ENCODE peak calls at places on chromosomes 3 and 15, in eight cellular contexts. One of them, this sample, is unnamed.
A peak's percentile ranks its signal among the peaks of the same experiment; 100 is the strongest.

GRCh38 chr3:170346481-170347125 is 10.9 kb upstream of the SKIL start:
- DNase-seq in AG09309: no peak
- DNase-seq in A549: peak; percentile 59
- DNase-seq in occipital lobe: no peak
- DNase-seq in heart right ventricle: no peak
- DNase-seq in left lobe of liver: no peak
- DNase-seq in RWPE1: peak; percentile 58
- DNase-seq in stimulated activated effector memory CD8-positive, alpha-beta T cell treated with anti-CD3 and anti-CD28 coated beads, Interleukin-12 subunit alpha, Interleukin-12 subunit beta, amount 100 ng/mL, for 72 hours: no peak
- DNase-seq in this sample: no peak

GRCh38 chr15:44775923-44776322 is 39.6 kb downstream of the TRIM69 start:
- DNase-seq in stimulated activated effector memory CD8-positive, alpha-beta T cell treated with anti-CD3 and anti-CD28 coated beads, Interleukin-12 subunit alpha, Interleukin-12 subunit beta, amount 100 ng/mL, for 72 hours: no peak
- DNase-seq in AG09309: no peak
- DNase-seq in A549: no peak
- DNase-seq in left lobe of liver: no peak
- DNase-seq in RWPE1: peak; percentile 18
- DNase-seq in occipital lobe: peak; percentile 35
- DNase-seq in heart right ventricle: no peak
- DNase-seq in this sample: no peak

GRCh38 chr3:48232232-48232631 is 8.7 kb upstream of the ZNF589 start:
- DNase-seq in heart right ventricle: no peak
- DNase-seq in stimulated activated effector memory CD8-positive, alpha-beta T cell treated with anti-CD3 and anti-CD28 coated beads, Interleukin-12 subunit alpha, Interleukin-12 subunit beta, amount 100 ng/mL, for 72 hours: no peak
- DNase-seq in left lobe of liver: no peak
- DNase-seq in A549: no peak
- DNase-seq in AG09309: no peak
- DNase-seq in RWPE1: no peak
- DNase-seq in occipital lobe: no peak
- DNase-seq in this sample: no peak

GRCh38 chr3:181086011-181086410 is 96.5 kb upstream of the DNAJC19 start:
- DNase-seq in A549: no peak
- DNase-seq in occipital lobe: no peak
- DNase-seq in left lobe of liver: no peak
- DNase-seq in RWPE1: no peak
- DNase-seq in AG09309: no peak
- DNase-seq in stimulated activated effector memory CD8-positive, alpha-beta T cell treated with anti-CD3 and anti-CD28 coated beads, Interleukin-12 subunit alpha, Interleukin-12 subunit beta, amount 100 ng/mL, for 72 hours: no peak
- DNase-seq in heart right ventricle: no peak
- DNase-seq in this sample: no peak

GRCh38 chr15:92393287-92393993 is at the start of gene ST8SIA2:
- DNase-seq in stimulated activated effector memory CD8-positive, alpha-beta T cell treated with anti-CD3 and anti-CD28 coated beads, Interleukin-12 subunit alpha, Interleukin-12 subunit beta, amount 100 ng/mL, for 72 hours: no peak
- DNase-seq in AG09309: no peak
- DNase-seq in RWPE1: peak; percentile 38
- DNase-seq in A549: no peak
- DNase-seq in left lobe of liver: no peak
- DNase-seq in heart right ventricle: peak; percentile 40
- DNase-seq in occipital lobe: no peak
- DNase-seq in this sample: no peak

GRCh38 chr15:90062023-90062728 is 40.1 kb downstream of the IDH2 start:
- DNase-seq in heart right ventricle: peak; percentile 52
- DNase-seq in occipital lobe: no peak
- DNase-seq in stimulated activated effector memory CD8-positive, alpha-beta T cell treated with anti-CD3 and anti-CD28 coated beads, Interleukin-12 subunit alpha, Interleukin-12 subunit beta, amount 100 ng/mL, for 72 hours: no peak
- DNase-seq in RWPE1: peak; percentile 75
- DNase-seq in left lobe of liver: peak; percentile 51
- DNase-seq in A549: no peak
- DNase-seq in AG09309: no peak
- DNase-seq in this sample: peak; percentile 63

GRCh38 chr3:44984335-44984734 is 8.3 kb downstream of the EXOSC7 start:
- DNase-seq in AG09309: no peak
- DNase-seq in A549: no peak
- DNase-seq in left lobe of liver: no peak
- DNase-seq in stimulated activated effector memory CD8-positive, alpha-beta T cell treated with anti-CD3 and anti-CD28 coated beads, Interleukin-12 subunit alpha, Interleukin-12 subunit beta, amount 100 ng/mL, for 72 hours: no peak
- DNase-seq in heart right ventricle: no peak
- DNase-seq in occipital lobe: no peak
- DNase-seq in RWPE1: no peak
- DNase-seq in this sample: no peak

GRCh38 chr15:85374831-85375230 is 5.6 kb upstream of the AKAP13 start:
- DNase-seq in left lobe of liver: no peak
- DNase-seq in stimulated activated effector memory CD8-positive, alpha-beta T cell treated with anti-CD3 and anti-CD28 coated beads, Interleukin-12 subunit alpha, Interleukin-12 subunit beta, amount 100 ng/mL, for 72 hours: no peak
- DNase-seq in heart right ventricle: no peak
- DNase-seq in A549: no peak
- DNase-seq in occipital lobe: no peak
- DNase-seq in AG09309: no peak
- DNase-seq in RWPE1: no peak
- DNase-seq in this sample: no peak

GRCh38 chr3:154904328-154904727 is 175.8 kb upstream of the MME start:
- DNase-seq in heart right ventricle: no peak
- DNase-seq in left lobe of liver: no peak
- DNase-seq in occipital lobe: no peak
- DNase-seq in A549: no peak
- DNase-seq in stimulated activated effector memory CD8-positive, alpha-beta T cell treated with anti-CD3 and anti-CD28 coated beads, Interleukin-12 subunit alpha, Interleukin-12 subunit beta, amount 100 ng/mL, for 72 hours: no peak
- DNase-seq in AG09309: no peak
- DNase-seq in RWPE1: peak; percentile 5
- DNase-seq in this sample: no peak

GRCh38 chr3:24111711-24112110 is 166.6 kb downstream of the NR1D2 start:
- DNase-seq in occipital lobe: no peak
- DNase-seq in A549: no peak
- DNase-seq in left lobe of liver: no peak
- DNase-seq in stimulated activated effector memory CD8-positive, alpha-beta T cell treated with anti-CD3 and anti-CD28 coated beads, Interleukin-12 subunit alpha, Interleukin-12 subunit beta, amount 100 ng/mL, for 72 hours: no peak
- DNase-seq in AG09309: no peak
- DNase-seq in heart right ventricle: no peak
- DNase-seq in RWPE1: no peak
- DNase-seq in this sample: no peak

GRCh38 chr3:197490098-197490497 is 65.7 kb downstream of the BDH1 start:
- DNase-seq in AG09309: no peak
- DNase-seq in left lobe of liver: no peak
- DNase-seq in heart right ventricle: no peak
- DNase-seq in A549: peak; percentile 56
- DNase-seq in occipital lobe: no peak
- DNase-seq in RWPE1: peak; percentile 81
- DNase-seq in stimulated activated effector memory CD8-positive, alpha-beta T cell treated with anti-CD3 and anti-CD28 coated beads, Interleukin-12 subunit alpha, Interleukin-12 subunit beta, amount 100 ng/mL, for 72 hours: no peak
- DNase-seq in this sample: no peak

GRCh38 chr15:72982750-72983149 is 69.5 kb upstream of the NEO1 start:
- DNase-seq in RWPE1: no peak
- DNase-seq in AG09309: no peak
- DNase-seq in occipital lobe: no peak
- DNase-seq in A549: no peak
- DNase-seq in heart right ventricle: no peak
- DNase-seq in stimulated activated effector memory CD8-positive, alpha-beta T cell treated with anti-CD3 and anti-CD28 coated beads, Interleukin-12 subunit alpha, Interleukin-12 subunit beta, amount 100 ng/mL, for 72 hours: no peak
- DNase-seq in left lobe of liver: no peak
- DNase-seq in this sample: no peak

GRCh38 chr3:140242818-140243276 is 307.9 kb downstream of the CLSTN2 start:
- DNase-seq in A549: no peak
- DNase-seq in heart right ventricle: no peak
- DNase-seq in stimulated activated effector memory CD8-positive, alpha-beta T cell treated with anti-CD3 and anti-CD28 coated beads, Interleukin-12 subunit alpha, Interleukin-12 subunit beta, amount 100 ng/mL, for 72 hours: no peak
- DNase-seq in left lobe of liver: no peak
- DNase-seq in occipital lobe: peak; percentile 42
- DNase-seq in RWPE1: peak; percentile 13
- DNase-seq in AG09309: no peak
- DNase-seq in this sample: no peak

GRCh38 chr3:40877651-40878463 is 321.4 kb upstream of the CTNNB1 start:
- DNase-seq in A549: no peak
- DNase-seq in stimulated activated effector memory CD8-positive, alpha-beta T cell treated with anti-CD3 and anti-CD28 coated beads, Interleukin-12 subunit alpha, Interleukin-12 subunit beta, amount 100 ng/mL, for 72 hours: no peak
- DNase-seq in RWPE1: peak; percentile 21
- DNase-seq in occipital lobe: peak; percentile 43
- DNase-seq in AG09309: no peak
- DNase-seq in left lobe of liver: peak; percentile 78
- DNase-seq in heart right ventricle: peak; percentile 69
- DNase-seq in this sample: peak; percentile 77

GRCh38 chr3:156674046-156674910 is at the start of gene TIPARP:
- DNase-seq in AG09309: peak; percentile 86
- DNase-seq in RWPE1: peak; percentile 95
- DNase-seq in stimulated activated effector memory CD8-positive, alpha-beta T cell treated with anti-CD3 and anti-CD28 coated beads, Interleukin-12 subunit alpha, Interleukin-12 subunit beta, amount 100 ng/mL, for 72 hours: peak; percentile 100
- DNase-seq in heart right ventricle: peak; percentile 100
- DNase-seq in occipital lobe: peak; percentile 97
- DNase-seq in left lobe of liver: peak; percentile 100
- DNase-seq in A549: peak; percentile 85
- DNase-seq in this sample: peak; percentile 100

GRCh38 chr3:45776611-45777010 is 19.7 kb downstream of the SLC6A20 start:
- DNase-seq in occipital lobe: no peak
- DNase-seq in stimulated activated effector memory CD8-positive, alpha-beta T cell treated with anti-CD3 and anti-CD28 coated beads, Interleukin-12 subunit alpha, Interleukin-12 subunit beta, amount 100 ng/mL, for 72 hours: no peak
- DNase-seq in RWPE1: no peak
- DNase-seq in heart right ventricle: no peak
- DNase-seq in A549: no peak
- DNase-seq in left lobe of liver: peak; percentile 55
- DNase-seq in AG09309: no peak
- DNase-seq in this sample: no peak

GRCh38 chr3:193816656-193817311 is 223.8 kb downstream of the OPA1 start:
- DNase-seq in stimulated activated effector memory CD8-positive, alpha-beta T cell treated with anti-CD3 and anti-CD28 coated beads, Interleukin-12 subunit alpha, Interleukin-12 subunit beta, amount 100 ng/mL, for 72 hours: no peak
- DNase-seq in left lobe of liver: peak; percentile 59
- DNase-seq in AG09309: no peak
- DNase-seq in RWPE1: no peak
- DNase-seq in A549: no peak
- DNase-seq in heart right ventricle: peak; percentile 82
- DNase-seq in occipital lobe: peak; percentile 19
- DNase-seq in this sample: peak; percentile 89

GRCh38 chr3:124281453-124282316 is 289.8 kb upstream of the ROPN1 start:
- DNase-seq in heart right ventricle: no peak
- DNase-seq in RWPE1: peak; percentile 30
- DNase-seq in left lobe of liver: no peak
- DNase-seq in occipital lobe: no peak
- DNase-seq in stimulated activated effector memory CD8-positive, alpha-beta T cell treated with anti-CD3 and anti-CD28 coated beads, Interleukin-12 subunit alpha, Interleukin-12 subunit beta, amount 100 ng/mL, for 72 hours: no peak
- DNase-seq in AG09309: no peak
- DNase-seq in A549: peak; percentile 43
- DNase-seq in this sample: no peak

GRCh38 chr15:41969851-41970431 is 2.4 kb downstream of the EHD4 start:
- DNase-seq in RWPE1: no peak
- DNase-seq in AG09309: no peak
- DNase-seq in A549: no peak
- DNase-seq in heart right ventricle: no peak
- DNase-seq in occipital lobe: no peak
- DNase-seq in left lobe of liver: peak; percentile 34
- DNase-seq in stimulated activated effector memory CD8-positive, alpha-beta T cell treated with anti-CD3 and anti-CD28 coated beads, Interleukin-12 subunit alpha, Interleukin-12 subunit beta, amount 100 ng/mL, for 72 hours: peak; percentile 61
- DNase-seq in this sample: no peak

GRCh38 chr15:51076142-51076897 is 18.4 kb downstream of the TNFAIP8L3 start:
- DNase-seq in stimulated activated effector memory CD8-positive, alpha-beta T cell treated with anti-CD3 and anti-CD28 coated beads, Interleukin-12 subunit alpha, Interleukin-12 subunit beta, amount 100 ng/mL, for 72 hours: no peak
- DNase-seq in heart right ventricle: no peak
- DNase-seq in A549: no peak
- DNase-seq in RWPE1: no peak
- DNase-seq in left lobe of liver: no peak
- DNase-seq in occipital lobe: no peak
- DNase-seq in AG09309: no peak
- DNase-seq in this sample: no peak

GRCh38 chr15:70799667-70800450 is 36.5 kb upstream of the UACA start:
- DNase-seq in RWPE1: peak; percentile 25
- DNase-seq in heart right ventricle: no peak
- DNase-seq in AG09309: peak; percentile 96
- DNase-seq in stimulated activated effector memory CD8-positive, alpha-beta T cell treated with anti-CD3 and anti-CD28 coated beads, Interleukin-12 subunit alpha, Interleukin-12 subunit beta, amount 100 ng/mL, for 72 hours: no peak
- DNase-seq in left lobe of liver: peak; percentile 56
- DNase-seq in occipital lobe: no peak
- DNase-seq in A549: no peak
- DNase-seq in this sample: no peak

GRCh38 chr3:102181202-102181920 is 253.5 kb upstream of the ZPLD1 start:
- DNase-seq in A549: no peak
- DNase-seq in heart right ventricle: no peak
- DNase-seq in RWPE1: no peak
- DNase-seq in occipital lobe: no peak
- DNase-seq in AG09309: peak; percentile 75
- DNase-seq in left lobe of liver: no peak
- DNase-seq in stimulated activated effector memory CD8-positive, alpha-beta T cell treated with anti-CD3 and anti-CD28 coated beads, Interleukin-12 subunit alpha, Interleukin-12 subunit beta, amount 100 ng/mL, for 72 hours: no peak
- DNase-seq in this sample: no peak

GRCh38 chr3:51937611-51938450 is 3.9 kb downstream of the RRP9 start:
- DNase-seq in heart right ventricle: no peak
- DNase-seq in stimulated activated effector memory CD8-positive, alpha-beta T cell treated with anti-CD3 and anti-CD28 coated beads, Interleukin-12 subunit alpha, Interleukin-12 subunit beta, amount 100 ng/mL, for 72 hours: no peak
- DNase-seq in left lobe of liver: no peak
- DNase-seq in occipital lobe: no peak
- DNase-seq in AG09309: no peak
- DNase-seq in RWPE1: no peak
- DNase-seq in A549: no peak
- DNase-seq in this sample: no peak

GRCh38 chr3:128076465-128076782 is 24.2 kb downstream of the SEC61A1 start:
- DNase-seq in AG09309: no peak
- DNase-seq in stimulated activated effector memory CD8-positive, alpha-beta T cell treated with anti-CD3 and anti-CD28 coated beads, Interleukin-12 subunit alpha, Interleukin-12 subunit beta, amount 100 ng/mL, for 72 hours: no peak
- DNase-seq in occipital lobe: no peak
- DNase-seq in RWPE1: no peak
- DNase-seq in A549: no peak
- DNase-seq in left lobe of liver: no peak
- DNase-seq in heart right ventricle: no peak
- DNase-seq in this sample: no peak

GRCh38 chr3:69058180-69058946 is 6.2 kb upstream of the TMF1 start:
- DNase-seq in A549: no peak
- DNase-seq in left lobe of liver: no peak
- DNase-seq in stimulated activated effector memory CD8-positive, alpha-beta T cell treated with anti-CD3 and anti-CD28 coated beads, Interleukin-12 subunit alpha, Interleukin-12 subunit beta, amount 100 ng/mL, for 72 hours: no peak
- DNase-seq in RWPE1: no peak
- DNase-seq in AG09309: no peak
- DNase-seq in heart right ventricle: no peak
- DNase-seq in occipital lobe: no peak
- DNase-seq in this sample: no peak

GRCh38 chr3:14425574-14426304 is 23.3 kb downstream of the SLC6A6 start:
- DNase-seq in occipital lobe: no peak
- DNase-seq in A549: no peak
- DNase-seq in heart right ventricle: no peak
- DNase-seq in AG09309: no peak
- DNase-seq in left lobe of liver: no peak
- DNase-seq in stimulated activated effector memory CD8-positive, alpha-beta T cell treated with anti-CD3 and anti-CD28 coated beads, Interleukin-12 subunit alpha, Interleukin-12 subunit beta, amount 100 ng/mL, for 72 hours: peak; percentile 67
- DNase-seq in RWPE1: peak; percentile 57
- DNase-seq in this sample: peak; percentile 55

GRCh38 chr15:34621675-34622074 is 38.2 kb upstream of the GOLGA8B start:
- DNase-seq in heart right ventricle: no peak
- DNase-seq in stimulated activated effector memory CD8-positive, alpha-beta T cell treated with anti-CD3 and anti-CD28 coated beads, Interleukin-12 subunit alpha, Interleukin-12 subunit beta, amount 100 ng/mL, for 72 hours: no peak
- DNase-seq in occipital lobe: no peak
- DNase-seq in A549: peak; percentile 7
- DNase-seq in RWPE1: peak; percentile 10
- DNase-seq in AG09309: no peak
- DNase-seq in left lobe of liver: no peak
- DNase-seq in this sample: no peak

GRCh38 chr3:6799264-6799915 is 61.5 kb upstream of the GRM7 start:
- DNase-seq in heart right ventricle: peak; percentile 9
- DNase-seq in left lobe of liver: no peak
- DNase-seq in A549: peak; percentile 2
- DNase-seq in RWPE1: no peak
- DNase-seq in stimulated activated effector memory CD8-positive, alpha-beta T cell treated with anti-CD3 and anti-CD28 coated beads, Interleukin-12 subunit alpha, Interleukin-12 subunit beta, amount 100 ng/mL, for 72 hours: no peak
- DNase-seq in occipital lobe: no peak
- DNase-seq in AG09309: no peak
- DNase-seq in this sample: no peak

GRCh38 chr3:132134611-132135010 is 99.8 kb upstream of the CPNE4 start:
- DNase-seq in stimulated activated effector memory CD8-positive, alpha-beta T cell treated with anti-CD3 and anti-CD28 coated beads, Interleukin-12 subunit alpha, Interleukin-12 subunit beta, amount 100 ng/mL, for 72 hours: no peak
- DNase-seq in AG09309: peak; percentile 73
- DNase-seq in left lobe of liver: no peak
- DNase-seq in occipital lobe: no peak
- DNase-seq in A549: no peak
- DNase-seq in RWPE1: peak; percentile 58
- DNase-seq in heart right ventricle: no peak
- DNase-seq in this sample: no peak

GRCh38 chr3:42702982-42703694 is 540 bp upstream of the HHATL start:
- DNase-seq in occipital lobe: no peak
- DNase-seq in stimulated activated effector memory CD8-positive, alpha-beta T cell treated with anti-CD3 and anti-CD28 coated beads, Interleukin-12 subunit alpha, Interleukin-12 subunit beta, amount 100 ng/mL, for 72 hours: no peak
- DNase-seq in left lobe of liver: no peak
- DNase-seq in A549: no peak
- DNase-seq in heart right ventricle: no peak
- DNase-seq in AG09309: no peak
- DNase-seq in RWPE1: no peak
- DNase-seq in this sample: no peak

GRCh38 chr3:55543228-55543627 is 56.1 kb upstream of the WNT5A start:
- DNase-seq in A549: no peak
- DNase-seq in left lobe of liver: no peak
- DNase-seq in occipital lobe: no peak
- DNase-seq in AG09309: no peak
- DNase-seq in heart right ventricle: no peak
- DNase-seq in RWPE1: no peak
- DNase-seq in stimulated activated effector memory CD8-positive, alpha-beta T cell treated with anti-CD3 and anti-CD28 coated beads, Interleukin-12 subunit alpha, Interleukin-12 subunit beta, amount 100 ng/mL, for 72 hours: no peak
- DNase-seq in this sample: no peak